ENCODE peak calls at places on chromosomes 4 and X, in six cellular contexts. O is ACHN, Y is GM04504, C is 8988T, U is endodermal cell, T is GM12865. B is an unnamed sample.

GRCh38 chrX:53713987-53714579 is 27.6 kb upstream of the HUWE1 start:
- DNase-seq in U (no peak), C (no peak), O (no peak), T (peak), Y (no peak), B (no peak)

GRCh38 chrX:38028300-38028699 is 21.9 kb downstream of the SYTL5 start:
- DNase-seq in Y (no peak), C (no peak), U (no peak), O (no peak), T (no peak), B (no peak)

GRCh38 chr4:121697626-121698025 is 846 bp upstream of the ANXA5 start:
- DNase-seq in C (no peak), Y (no peak), U (no peak), O (no peak), T (peak), B (no peak)

GRCh38 chr4:173418636-173419035 is 19.7 kb upstream of the SCRG1 start:
- DNase-seq in T (no peak), U (no peak), O (no peak), Y (no peak), C (no peak), B (no peak)

GRCh38 chr4:76067652-76068286 is 6.7 kb upstream of the ART3 start:
- DNase-seq in C (peak), Y (peak), O (peak), T (peak), U (peak), B (peak)

GRCh38 chr4:148053298-148054003 is 321.6 kb downstream of the ARHGAP10 start:
- DNase-seq in Y (no peak), C (no peak), O (no peak), U (no peak), T (no peak), B (no peak)

GRCh38 chr4:8587469-8588195 is 4.9 kb upstream of the CPZ start:
- DNase-seq in T (no peak), U (no peak), C (peak), O (no peak), Y (no peak), B (no peak)

GRCh38 chr4:174524242-174524641 is 2.0 kb upstream of the HPGD start:
- DNase-seq in O (no peak), Y (no peak), T (no peak), C (no peak), U (no peak), B (peak)

GRCh38 chr4:109408711-109409110 is 24.9 kb upstream of the SEC24B start:
- DNase-seq in C (no peak), U (no peak), O (no peak), T (no peak), Y (no peak), B (no peak)

GRCh38 chr4:76748649-76749048 is 149.3 kb downstream of the SOWAHB start:
- DNase-seq in Y (no peak), O (peak), U (peak), C (no peak), T (peak), B (no peak)

GRCh38 chr4:8915201-8916200 is 43.9 kb upstream of the HMX1 start:
- DNase-seq in Y (no peak), U (no peak), C (peak), O (no peak), T (no peak), B (peak)

GRCh38 chr4:176150704-176151103 is 44.7 kb downstream of the SPATA4 start:
- DNase-seq in T (no peak), U (no peak), Y (no peak), O (no peak), C (no peak), B (no peak)

GRCh38 chrX:9172451-9172850 is 138.5 kb upstream of the FAM9B start:
- DNase-seq in U (no peak), Y (no peak), C (no peak), O (peak), T (no peak), B (no peak)

GRCh38 chr4:140071806-140072205 is 82.2 kb downstream of the MAML3 start:
- DNase-seq in U (no peak), T (peak), Y (peak), O (no peak), C (no peak), B (no peak)

GRCh38 chr4:82561745-82562552 is at the start of gene TMEM150C:
- DNase-seq in Y (no peak), O (peak), U (peak), C (peak), T (no peak), B (no peak)

GRCh38 chr4:143558823-143559756 is 45.6 kb downstream of the SMARCA5 start:
- DNase-seq in Y (peak), O (peak), C (no peak), U (peak), T (peak), B (peak)

GRCh38 chrX:13074297-13075262 is 30.2 kb upstream of the FAM9C start:
- DNase-seq in O (no peak), T (peak), Y (no peak), U (no peak), C (no peak), B (no peak)

GRCh38 chrX:120332394-120332793 is 21.1 kb upstream of the TMEM255A start:
- DNase-seq in O (no peak), T (no peak), C (no peak), Y (no peak), U (no peak), B (no peak)

GRCh38 chr4:14529653-14530052 is 472.6 kb upstream of the CPEB2 start:
- DNase-seq in Y (no peak), U (peak), O (no peak), T (no peak), C (no peak), B (no peak)

GRCh38 chr4:169723207-169723606 is 34.5 kb downstream of the HPF1 start:
- DNase-seq in Y (no peak), C (no peak), O (peak), U (peak), T (no peak), B (peak)

GRCh38 chrX:64350047-64350446 is 45.2 kb downstream of the MTMR8 start:
- DNase-seq in U (no peak), T (no peak), C (no peak), Y (no peak), O (no peak), B (no peak)

GRCh38 chrX:42050345-42050744 is 127.0 kb upstream of the CASK start:
- DNase-seq in O (no peak), T (no peak), Y (no peak), U (no peak), C (no peak), B (no peak)

GRCh38 chrX:69564665-69565064 is 51.2 kb upstream of the EDA start:
- DNase-seq in C (no peak), Y (no peak), T (no peak), O (no peak), U (no peak), B (no peak)

GRCh38 chr4:88135362-88135663 is 23.1 kb downstream of the ABCG2 start:
- DNase-seq in C (no peak), Y (no peak), T (no peak), O (no peak), U (no peak), B (no peak)

GRCh38 chr4:168724960-168725359 is 228.1 kb downstream of the PALLD start:
- DNase-seq in T (no peak), C (no peak), Y (no peak), U (no peak), O (no peak), B (no peak)

GRCh38 chrX:30301977-30302376 is 7.2 kb downstream of the NR0B1 start:
- DNase-seq in T (no peak), O (no peak), Y (no peak), U (peak), C (no peak), B (no peak)

GRCh38 chr4:25703731-25704388 is 48.2 kb downstream of the SLC34A2 start:
- DNase-seq in O (peak), Y (no peak), T (no peak), C (no peak), U (no peak), B (no peak)

GRCh38 chr4:114178392-114178791 is 198.9 kb upstream of the ARSJ start:
- DNase-seq in C (no peak), U (no peak), Y (no peak), O (no peak), T (no peak), B (no peak)

GRCh38 chr4:154073107-154073817 is 284.4 kb upstream of the SFRP2 start:
- DNase-seq in U (no peak), C (no peak), T (peak), O (peak), Y (peak), B (no peak)

GRCh38 chrX:64894454-64895038 is 81.7 kb downstream of the ZC4H2 start:
- DNase-seq in Y (peak), U (peak), O (peak), T (peak), C (no peak), B (peak)

GRCh38 chr4:133372699-133373098 is 223.6 kb downstream of the PCDH10 start:
- DNase-seq in T (no peak), O (no peak), C (no peak), U (no peak), Y (no peak), B (no peak)

GRCh38 chr4:149997881-149998421 is 80.3 kb upstream of the DCLK2 start:
- DNase-seq in T (peak), O (peak), C (no peak), U (no peak), Y (no peak), B (peak)

GRCh38 chrX:2689773-2690666 is 1.1 kb upstream of the CD99 start:
- DNase-seq in T (no peak), C (no peak), U (peak), O (no peak), Y (no peak), B (no peak)

GRCh38 chr4:109041463-109041862 is 261.0 kb downstream of the COL25A1 start:
- DNase-seq in O (no peak), Y (no peak), U (no peak), C (no peak), T (no peak), B (no peak)

GRCh38 chr4:61294001-61294400 is 93.9 kb downstream of the ADGRL3 start:
- DNase-seq in U (no peak), T (no peak), C (no peak), Y (no peak), O (no peak), B (no peak)

GRCh38 chr4:8158710-8159521 is at the start of gene ABLIM2:
- DNase-seq in Y (peak), U (peak), T (peak), C (peak), O (peak), B (peak)

GRCh38 chrX:21176927-21177571 is 197.2 kb upstream of the CNKSR2 start:
- DNase-seq in U (no peak), C (no peak), Y (no peak), O (no peak), T (no peak), B (no peak)